ENCODE peak calls at places on chromosomes 13 and 19, in five cellular contexts. P is stimulated activated CD8-positive, alpha-beta memory T cell treated with anti-CD3 and anti-CD28 coated beads, Interleukin-4, amount 100 ng/mL, for 48 hours; B is Right ventricle myocardium superior; G is RPMI8226; D is D341Med. V is an unnamed sample.

GRCh38 chr13:101475536-101475935 is 23.1 kb downstream of the ITGBL1 start:
- DNase-seq in P (no peak), B (no peak), G (no peak), D (no peak), V (no peak)

GRCh38 chr13:25170554-25171107 is 1.5 kb downstream of the AMER2 start:
- DNase-seq in P (no peak), B (no peak), G (no peak), D (peak), V (no peak)

GRCh38 chr13:48976677-48977625 is 1.2 kb downstream of the FNDC3A start:
- DNase-seq in P (no peak), B (no peak), G (no peak), D (no peak), V (no peak)

GRCh38 chr13:50948576-50948975 is 39.0 kb downstream of the RNASEH2B start:
- DNase-seq in P (no peak), B (no peak), G (no peak), D (no peak), V (no peak)

GRCh38 chr19:9917322-9917721 is 19.0 kb downstream of the OLFM2 start:
- DNase-seq in P (no peak), B (no peak), G (peak), D (peak), V (no peak)

GRCh38 chr13:110448230-110448629 is 113.3 kb downstream of the RAB20 start:
- DNase-seq in P (no peak), B (no peak), G (no peak), D (no peak), V (no peak)

GRCh38 chr13:109154546-109154945 is 525.1 kb downstream of the MYO16 start:
- DNase-seq in P (no peak), B (no peak), G (peak), D (no peak), V (no peak)

GRCh38 chr13:34748561-34748960 is 193.5 kb upstream of the NBEA start:
- DNase-seq in P (no peak), B (no peak), G (no peak), D (no peak), V (no peak)

GRCh38 chr13:35484384-35484783 is 7.9 kb upstream of the MAB21L1 start:
- DNase-seq in P (no peak), B (no peak), G (no peak), D (no peak), V (no peak)

GRCh38 chr13:29859971-29860370 is 9.6 kb upstream of the UBL3 start:
- DNase-seq in P (no peak), B (no peak), G (no peak), D (no peak), V (no peak)

GRCh38 chr13:45178349-45179142 is 22.3 kb downstream of the KCTD4 start:
- DNase-seq in P (no peak), B (no peak), G (no peak), D (no peak), V (no peak)

GRCh38 chr13:51996660-51997059 is 14.6 kb downstream of the ATP7B start:
- DNase-seq in P (no peak), B (no peak), G (no peak), D (no peak), V (no peak)

GRCh38 chr13:49297338-49297737 is 49.6 kb downstream of the CDADC1 start:
- DNase-seq in P (no peak), B (peak), G (no peak), D (no peak), V (no peak)

GRCh38 chr13:106680796-106681482 is 113.0 kb upstream of the ARGLU1 start:
- DNase-seq in P (no peak), B (no peak), G (no peak), D (no peak), V (peak)

GRCh38 chr13:107649071-107649470 is 566.3 kb downstream of the LIG4 start:
- DNase-seq in P (no peak), B (no peak), G (no peak), D (no peak), V (no peak)

GRCh38 chr19:18543814-18544475 is 572 bp upstream of the FKBP8 start:
- DNase-seq in P (peak), B (peak), G (peak), D (peak), V (no peak)

GRCh38 chr13:84658881-84659661 is 776.8 kb upstream of the SLITRK1 start:
- DNase-seq in P (no peak), B (no peak), G (no peak), D (no peak), V (no peak)

GRCh38 chr19:55141696-55142095 is 7.3 kb downstream of the TNNT1 start:
- DNase-seq in P (no peak), B (no peak), G (no peak), D (no peak), V (no peak)

GRCh38 chr13:100131863-100132574 is 43.1 kb downstream of the PCCA start:
- DNase-seq in P (peak), B (no peak), G (no peak), D (no peak), V (no peak)